ENCODE peak calls at places on chromosomes 13 and 19, in nine cellular contexts. Y is PC-3, F is uterus, K is GM23338, U is right atrium auricular region, P is H9, J is tibial artery, I is HCT116, W is stomach. L is an unnamed sample. For H3K4me1, the result is how much of the 10 kb centered on the place peaks cover.

GRCh38 chr13:27211771-27212364 is 39.5 kb upstream of the RPL21 start:
- DNase-seq in Y (peak), F (no peak), K (no peak), U (no peak), P (no peak), J (no peak), I (peak), W (no peak), L (no peak)

GRCh38 chr19:4889034-4889825 is 13.5 kb downstream of the ARRDC5 start:
- DNase-seq in Y (peak), F (no peak), K (no peak), U (no peak), P (no peak), J (no peak), I (no peak), W (no peak), L (no peak)

GRCh38 chr19:14949876-14950275 is 8.6 kb downstream of the OR7C2 start:
- DNase-seq in Y (no peak), F (no peak), K (no peak), U (no peak), P (no peak), J (no peak), I (no peak), W (no peak), L (no peak)

GRCh38 chr13:110280231-110280813 is 26.6 kb downstream of the COL4A1 start:
- DNase-seq in Y (no peak), F (no peak), K (no peak), U (no peak), P (no peak), J (no peak), I (no peak), W (no peak), L (no peak)

GRCh38 chr19:38265213-38265861 is 964 bp downstream of the SPINT2 start:
- DNase-seq in Y (peak), F (no peak), K (peak), U (no peak), P (no peak), J (no peak), I (no peak), W (peak), L (no peak)

GRCh38 chr19:10379880-10380310 is 477 bp downstream of the TYK2 start:
- DNase-seq in Y (no peak), F (no peak), K (no peak), U (no peak), P (no peak), J (no peak), I (no peak), W (no peak), L (no peak)

GRCh38 chr13:113971471-113972231 is 2.2 kb downstream of the C13orf46 start:
- DNase-seq in Y (no peak), F (no peak), K (no peak), U (no peak), P (no peak), J (no peak), I (no peak), W (no peak), L (no peak)

GRCh38 chr13:71714802-71715375 is 152.1 kb downstream of the DACH1 start:
- DNase-seq in Y (no peak), F (no peak), K (no peak), U (no peak), P (no peak), J (no peak), I (no peak), W (no peak), L (no peak)

GRCh38 chr13:19178901-19179593 is 2.6 kb downstream of the TUBA3C start:
- DNase-seq in Y (no peak), F (no peak), K (no peak), U (peak), P (no peak), J (no peak), I (no peak), W (peak), L (no peak)

GRCh38 chr13:113742445-113743120 is 16.4 kb upstream of the TMEM255B start:
- DNase-seq in Y (peak), F (no peak), K (no peak), U (no peak), P (no peak), J (no peak), I (no peak), W (no peak), L (no peak)

GRCh38 chr13:89486065-89486464 is 1814.9 kb downstream of the SLITRK5 start:
- DNase-seq in Y (no peak), F (no peak), K (no peak), U (no peak), P (no peak), J (no peak), I (no peak), W (no peak), L (no peak)

GRCh38 chr13:80145291-80145690 is 195.6 kb downstream of the SPRY2 start:
- DNase-seq in Y (no peak), F (no peak), K (no peak), U (no peak), P (no peak), J (no peak), I (no peak), W (no peak), L (no peak)

GRCh38 chr13:90926459-90926858 is 421.0 kb upstream of the MIR17HG start:
- DNase-seq in Y (no peak), F (no peak), K (no peak), U (no peak), P (no peak), J (no peak), I (no peak), W (no peak), L (no peak)

GRCh38 chr13:97967948-97968347 is 14.5 kb downstream of the IPO5 start:
- DNase-seq in Y (no peak), F (no peak), K (no peak), U (no peak), P (no peak), J (no peak), I (no peak), W (peak), L (no peak)

GRCh38 chr13:29920018-29920643 is 69.7 kb upstream of the UBL3 start:
- DNase-seq in Y (peak), F (no peak), K (no peak), U (no peak), P (no peak), J (no peak), I (no peak), W (no peak), L (no peak)
- H3K4me1 ChIP-seq in Y (half or more), F (under half), K (under half), U (under half), P (under half), J (under half), I (half or more), W (under half), L (under half)

GRCh38 chr19:16366433-16367268 is 42.0 kb downstream of the KLF2 start:
- DNase-seq in Y (no peak), F (no peak), K (peak), U (no peak), P (no peak), J (no peak), I (no peak), W (no peak), L (no peak)

GRCh38 chr19:16366056-16366432 is 41.4 kb downstream of the KLF2 start:
- DNase-seq in Y (no peak), F (no peak), K (no peak), U (no peak), P (no peak), J (no peak), I (no peak), W (no peak), L (no peak)

GRCh38 chr19:16364231-16364865 is 39.7 kb downstream of the KLF2 start:
- DNase-seq in Y (no peak), F (no peak), K (no peak), U (no peak), P (no peak), J (no peak), I (no peak), W (no peak), L (no peak)

GRCh38 chr19:16363852-16364230 is 39.2 kb downstream of the KLF2 start:
- DNase-seq in Y (no peak), F (no peak), K (no peak), U (no peak), P (no peak), J (no peak), I (no peak), W (no peak), L (no peak)

DNA sequence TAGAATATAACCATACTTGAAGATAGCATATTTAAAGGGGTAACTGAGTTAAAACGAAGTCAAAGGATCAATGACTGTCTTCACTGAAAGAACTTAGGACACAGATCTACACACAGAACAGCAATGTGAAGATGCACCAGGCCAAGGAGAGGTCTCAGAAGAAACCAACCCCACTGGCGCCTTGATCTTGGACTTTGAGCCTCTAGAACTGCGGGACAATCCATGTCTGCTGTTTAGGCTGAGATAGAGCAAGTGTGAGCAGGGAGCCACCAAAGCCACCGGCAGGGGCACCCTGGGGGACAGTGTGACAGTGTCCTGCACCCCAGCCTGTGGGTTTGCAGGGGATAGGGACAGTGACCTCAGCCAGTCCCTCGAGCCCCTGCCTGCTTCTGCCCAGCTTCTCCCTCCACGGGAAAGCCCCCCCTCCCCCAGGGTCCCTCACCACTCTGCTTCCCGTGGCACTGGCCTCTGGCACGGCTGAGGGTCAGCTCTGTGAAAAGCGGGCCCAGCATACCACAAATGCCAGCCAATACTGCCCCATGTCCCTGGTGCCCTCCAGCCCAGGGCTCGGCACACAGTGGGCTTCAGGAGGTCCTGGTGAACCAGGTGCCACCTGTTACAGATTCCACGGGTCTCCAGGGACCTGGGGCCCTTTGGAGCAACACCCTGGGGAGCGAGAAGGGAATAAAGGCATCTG is 40.8 kb downstream of the KLF2 start:
- DNase-seq in Y (no peak), F (no peak), K (no peak), U (no peak), P (no peak), J (no peak), I (no peak), W (no peak), L (no peak)
- H3K4me1 ChIP-seq in Y (under half), F (under half), K (under half), U (under half), P (under half), J (under half), I (under half), W (half or more), L (under half)

GRCh38 chr19:1166872-1167573 is 7.0 kb downstream of the SBNO2 start:
- DNase-seq in Y (peak), F (no peak), K (no peak), U (peak), P (no peak), J (no peak), I (no peak), W (no peak), L (no peak)
- H3K4me1 ChIP-seq in Y (under half), F (under half), K (under half), U (under half), P (under half), J (under half), I (under half), W (half or more), L (under half)

GRCh38 chr13:106524108-106524507 is 11.4 kb downstream of the EFNB2 start:
- DNase-seq in Y (no peak), F (no peak), K (no peak), U (no peak), P (no peak), J (no peak), I (no peak), W (no peak), L (no peak)

GRCh38 chr13:106525865-106526264 is 9.6 kb downstream of the EFNB2 start:
- DNase-seq in Y (no peak), F (no peak), K (peak), U (no peak), P (peak), J (no peak), I (no peak), W (no peak), L (no peak)

GRCh38 chr13:106522112-106522511 is 13.3 kb downstream of the EFNB2 start:
- DNase-seq in Y (no peak), F (no peak), K (no peak), U (no peak), P (no peak), J (no peak), I (no peak), W (no peak), L (no peak)

GRCh38 chr13:106522898-106523525 is 12.4 kb downstream of the EFNB2 start:
- DNase-seq in Y (peak), F (no peak), K (no peak), U (no peak), P (no peak), J (no peak), I (no peak), W (no peak), L (no peak)

GRCh38 chr13:106523566-106523965 is 11.9 kb downstream of the EFNB2 start:
- DNase-seq in Y (no peak), F (no peak), K (no peak), U (no peak), P (no peak), J (no peak), I (no peak), W (no peak), L (no peak)
- H3K4me1 ChIP-seq in Y (under half), F (under half), K (half or more), U (under half), P (under half), J (under half), I (under half), W (under half), L (under half)

DNA sequence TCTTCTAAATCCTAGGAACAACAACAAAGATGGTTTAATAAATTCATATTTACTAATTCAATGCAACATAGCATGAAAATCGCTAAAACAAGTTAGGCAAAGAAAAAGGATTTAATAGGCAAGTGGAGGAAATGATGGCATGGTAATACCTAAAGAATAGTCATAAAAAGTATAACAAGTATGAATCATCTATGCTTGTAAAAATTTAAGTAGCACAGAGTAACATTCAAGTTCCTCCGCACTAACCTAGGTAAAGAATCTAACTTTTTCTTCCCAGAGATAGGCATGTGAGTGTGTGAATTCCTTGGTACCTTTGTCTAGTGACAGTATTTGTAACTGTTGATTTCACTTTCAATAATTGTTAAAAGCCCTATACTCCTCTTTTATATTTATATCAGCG is 42.6 kb downstream of the RCBTB2 start:
- DNase-seq in Y (peak), F (no peak), K (no peak), U (no peak), P (no peak), J (no peak), I (no peak), W (no peak), L (no peak)
- H3K4me1 ChIP-seq in Y (half or more), F (under half), K (under half), U (under half), P (under half), J (under half), I (under half), W (under half), L (under half)

DNA sequence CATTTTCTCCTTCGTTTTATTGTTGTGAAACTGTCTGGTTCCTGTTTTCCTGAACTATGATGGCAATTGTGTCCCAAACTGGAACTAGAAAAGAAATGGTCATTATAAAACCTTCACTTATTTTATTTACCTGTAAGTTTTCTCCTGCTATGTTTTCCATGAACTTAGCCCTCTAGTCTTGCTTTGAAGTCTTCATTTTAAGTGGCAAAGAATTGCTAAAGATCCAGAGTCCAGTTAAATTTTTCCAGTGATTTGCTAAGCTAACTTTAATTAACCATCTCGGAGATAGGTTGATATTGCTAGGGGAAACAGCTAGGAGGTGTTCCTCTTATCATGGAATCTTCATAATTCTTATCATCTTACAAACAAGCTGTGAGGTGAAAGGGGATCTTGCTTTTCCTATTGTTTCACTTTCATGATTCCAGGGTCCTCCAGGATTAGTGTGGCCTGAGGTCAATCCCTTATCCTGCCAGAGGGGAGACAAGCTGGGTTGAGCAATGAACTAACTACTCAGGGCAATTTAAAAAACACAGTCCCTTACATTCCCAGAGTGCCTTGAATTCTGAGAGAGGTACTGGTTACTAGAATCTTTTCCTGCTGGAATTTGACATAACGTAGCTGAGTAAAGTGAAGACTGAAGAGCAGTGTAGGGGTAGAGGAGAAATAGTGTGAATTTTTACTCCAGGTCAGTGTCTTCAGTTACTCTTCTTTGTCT is 112.5 kb downstream of the ESD start:
- DNase-seq in Y (no peak), F (no peak), K (peak), U (no peak), P (peak), J (no peak), I (no peak), W (no peak), L (peak)
- H3K4me1 ChIP-seq in Y (under half), F (under half), K (under half), U (under half), P (under half), J (under half), I (under half), W (under half), L (under half)

DNA sequence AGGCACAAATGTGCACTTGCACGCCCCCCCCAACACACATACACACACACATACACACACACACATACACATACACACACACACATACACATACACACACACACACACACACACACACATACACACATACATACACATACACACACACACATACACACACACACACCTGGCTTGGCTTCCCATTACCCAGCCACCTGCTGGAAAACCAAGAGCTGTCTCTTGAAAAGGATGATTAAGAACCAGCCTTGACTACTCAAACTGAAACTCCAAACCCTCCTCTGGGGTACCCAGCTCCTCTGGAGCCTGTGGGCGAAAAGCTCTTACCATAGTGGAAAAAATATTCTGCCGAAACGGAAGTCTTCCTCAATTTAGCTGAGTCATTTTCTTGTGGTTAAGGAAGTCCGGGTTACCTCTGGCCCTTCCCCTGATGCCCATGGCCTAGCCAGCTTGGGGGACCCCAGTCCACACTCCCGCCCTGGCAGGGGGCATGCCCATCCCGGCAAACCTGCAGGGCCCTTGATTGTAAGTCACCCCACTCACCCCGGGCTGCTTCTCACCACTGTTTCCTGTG is 21.9 kb downstream of the CEBPA start:
- DNase-seq in Y (no peak), F (no peak), K (no peak), U (no peak), P (no peak), J (no peak), I (no peak), W (no peak), L (no peak)
- H3K4me1 ChIP-seq in Y (under half), F (under half), K (under half), U (under half), P (under half), J (under half), I (under half), W (under half), L (under half)

L was measured in iPS DF 6.9.